ENCODE peak calls at places on chromosomes 6 and 20, in ten cellular contexts. J is left lobe of liver; U is glomerular endothelial cell; W is HL-60; Z is breast epithelium; K is NCI-H1092; M is stimulated activated CD8-positive, alpha-beta memory T cell treated with anti-CD3 and anti-CD28 coated beads, Interleukin-4, amount 100 ng/mL, for 4 hours; F is thoracic aorta; I is AG08396; X is central memory CD8-positive, alpha-beta T cell. Y is an unnamed sample.

GRCh38 chr6:110728501-110728900 is 86.8 kb downstream of the CDK19 start:
- DNase-seq in J (no peak), U (no peak), W (no peak), Z (no peak), K (no peak), M (no peak), F (no peak), I (no peak), X (no peak), Y (no peak)

GRCh38 chr6:52157301-52157930 is 28.8 kb upstream of the IL17A start:
- DNase-seq in J (no peak), U (peak; percentile 27), W (no peak), Z (no peak), K (no peak), M (no peak), F (no peak), I (no peak), X (no peak), Y (no peak)

GRCh38 chr20:22984611-22985010 is 50.5 kb upstream of the SSTR4 start:
- DNase-seq in J (no peak), U (no peak), W (peak; percentile 79), Z (no peak), K (no peak), M (no peak), F (no peak), I (no peak), X (no peak), Y (no peak)

GRCh38 chr6:90362273-90362672 is 65.6 kb upstream of the BACH2 start:
- DNase-seq in J (no peak), U (no peak), W (no peak), Z (no peak), K (no peak), M (no peak), F (no peak), I (peak; percentile 13), X (no peak), Y (no peak)

GRCh38 chr6:109258129-109258528 is 124.1 kb downstream of the CD164 start:
- DNase-seq in J (no peak), U (no peak), W (no peak), Z (no peak), K (no peak), M (no peak), F (no peak), I (no peak), X (no peak), Y (no peak)

GRCh38 chr20:49214546-49214945 is 4.7 kb upstream of the DDX27 start:
- DNase-seq in J (no peak), U (no peak), W (no peak), Z (no peak), K (no peak), M (no peak), F (no peak), I (no peak), X (no peak), Y (no peak)

GRCh38 chr6:31777667-31778050 is 531 bp upstream of the VWA7 start:
- DNase-seq in J (no peak), U (no peak), W (no peak), Z (no peak), K (no peak), M (no peak), F (no peak), I (no peak), X (no peak), Y (no peak)

GRCh38 chr6:148758492-148758891 is 11.7 kb downstream of the UST start:
- DNase-seq in J (no peak), U (no peak), W (peak; percentile 91), Z (no peak), K (no peak), M (no peak), F (no peak), I (no peak), X (peak; percentile 19), Y (peak; percentile 82)

GRCh38 chr20:44170796-44171410 is 16.1 kb downstream of the JPH2 start:
- DNase-seq in J (no peak), U (no peak), W (no peak), Z (no peak), K (no peak), M (no peak), F (no peak), I (no peak), X (no peak), Y (no peak)

Y was measured in natural killer cell treated with Interleukin-12 subunit alpha and Interleukin-12 subunit beta and Interleukin-15 and Interleukin-18, amount 100 ng/mL, for 72 hours.